ENCODE peak calls at places on chromosomes 16 and 17, in five cellular contexts. H, J, M, B and V are unnamed samples.

GRCh38 chr17:50257574-50258224 is 16.6 kb upstream of the TMEM92 start:
- DNase-seq in H (peak; percentile 70), J (peak; percentile 40), M (no peak), B (peak; percentile 41), V (no peak)

GRCh38 chr17:9228408-9229159 is 207.3 kb downstream of the NTN1 start:
- DNase-seq in H (peak; percentile 62), J (peak; percentile 51), M (no peak), B (no peak), V (no peak)

GRCh38 chr17:55795098-55795497 is 44.2 kb downstream of the PCTP start:
- DNase-seq in H (no peak), J (no peak), M (no peak), B (no peak), V (no peak)

GRCh38 chr16:55437627-55438026 is 41.4 kb upstream of the MMP2 start:
- DNase-seq in H (no peak), J (no peak), M (no peak), B (no peak), V (no peak)

GRCh38 chr16:15597135-15597534 is 45.8 kb downstream of the MARF1 start:
- DNase-seq in H (no peak), J (no peak), M (no peak), B (no peak), V (no peak)

GRCh38 chr16:70661534-70661917 is 15.2 kb downstream of the IL34 start:
- DNase-seq in H (no peak), J (no peak), M (peak; percentile 46), B (peak; percentile 44), V (no peak)

GRCh38 chr16:25014500-25015147 is 545 bp downstream of the ARHGAP17 start:
- DNase-seq in H (peak; percentile 52), J (peak; percentile 61), M (peak; percentile 86), B (peak; percentile 78), V (peak; percentile 56)

GRCh38 chr17:33396818-33397217 is 103.7 kb upstream of the ASIC2 start:
- DNase-seq in H (no peak), J (no peak), M (no peak), B (no peak), V (no peak)

GRCh38 chr16:88065747-88066142 is 114.5 kb downstream of the BANP start:
- DNase-seq in H (no peak), J (no peak), M (peak; percentile 45), B (no peak), V (peak; percentile 44)

GRCh38 chr17:82465023-82465603 is 6.6 kb downstream of the NARF start:
- DNase-seq in H (no peak), J (no peak), M (no peak), B (no peak), V (no peak)

GRCh38 chr17:655618-656017 is 59.0 kb downstream of the VPS53 start:
- DNase-seq in H (no peak), J (no peak), M (no peak), B (no peak), V (no peak)

GRCh38 chr16:28292731-28293588 is 635 bp downstream of the SBK1 start:
- DNase-seq in H (no peak), J (peak; percentile 73), M (peak; percentile 80), B (peak; percentile 74), V (no peak)

GRCh38 chr16:80924372-80924978 is 82.2 kb downstream of the CMC2 start:
- DNase-seq in H (no peak), J (peak; percentile 75), M (no peak), B (peak; percentile 61), V (peak; percentile 70)

GRCh38 chr17:75637143-75637538 is 3.9 kb downstream of the SMIM5 start:
- DNase-seq in H (peak; percentile 14), J (no peak), M (peak; percentile 57), B (no peak), V (no peak)

GRCh38 chr17:75639327-75639726 is 6.1 kb downstream of the SMIM5 start:
- DNase-seq in H (no peak), J (no peak), M (no peak), B (no peak), V (no peak)

GRCh38 chr17:75638893-75639292 is 5.7 kb downstream of the SMIM5 start:
- DNase-seq in H (no peak), J (no peak), M (peak; percentile 74), B (no peak), V (no peak)

GRCh38 chr17:75636381-75637142 is 3.3 kb downstream of the SMIM5 start:
- DNase-seq in H (no peak), J (no peak), M (peak; percentile 56), B (no peak), V (peak; percentile 17)

DNA sequence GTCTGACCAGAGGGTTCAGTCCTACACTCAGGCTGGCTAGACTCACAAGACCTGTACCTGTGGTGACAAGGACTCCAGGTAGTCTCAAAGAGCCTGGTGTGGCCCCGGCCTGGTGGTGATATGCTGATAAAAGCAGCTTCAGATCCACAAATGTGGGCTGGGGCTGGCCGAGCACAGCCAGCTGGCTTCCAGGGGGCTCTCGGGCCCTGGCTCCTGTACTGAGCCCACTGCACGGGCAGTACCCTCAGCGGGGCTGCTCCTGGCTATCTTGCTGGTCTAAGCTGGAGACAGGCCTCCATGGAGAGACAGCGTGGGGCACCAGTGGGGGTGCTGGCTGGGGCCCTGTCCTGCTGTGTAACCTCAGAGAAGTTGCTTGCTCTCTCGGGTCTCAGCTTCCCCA is 4.3 kb downstream of the SMIM5 start:
- DNase-seq in H (no peak), J (no peak), M (peak; percentile 52), B (peak; percentile 23), V (no peak)
- H3K27ac ChIP-seq in H (no peak overlapping the region), J (no peak overlapping the region), M (no peak overlapping the region), B (no peak overlapping the region), V (no peak overlapping the region)

DNA sequence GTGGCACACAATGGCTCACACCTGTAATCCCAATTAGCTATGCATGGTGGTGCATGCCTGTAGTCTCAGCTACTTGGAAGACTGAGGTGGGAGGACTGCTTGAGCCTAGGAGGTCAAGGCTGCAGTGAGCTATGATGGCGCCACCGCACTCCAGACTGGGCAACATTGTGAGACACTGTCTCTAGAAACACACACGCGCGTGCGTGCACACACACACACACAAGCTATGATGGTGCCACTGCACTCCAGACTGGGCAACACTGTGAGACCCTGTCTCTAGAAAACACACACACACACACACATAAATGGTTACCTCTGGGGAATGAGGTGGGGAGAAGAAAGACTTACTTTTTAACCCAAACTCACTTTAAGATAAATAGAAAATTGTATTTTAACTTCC is 16.4 kb downstream of the FBXL20 start:
- DNase-seq in H (no peak), J (no peak), M (no peak), B (no peak), V (no peak)
- TF ChIP-seq CTCF in H (no peak), J (no peak), M (no peak), B (no peak), V (no peak)

GRCh38 chr16:84018710-84019109 is 23.9 kb downstream of the SLC38A8 start:
- DNase-seq in H (no peak), J (no peak), M (no peak), B (no peak), V (no peak)
- H3K9me3 ChIP-seq in H (no peaks in the 10 kb centered on the region), J (no peaks in the 10 kb centered on the region), M (no peaks in the 10 kb centered on the region), B (no peaks in the 10 kb centered on the region), V (no peaks in the 10 kb centered on the region)

GRCh38 chr17:65268832-65269231 is 131.7 kb downstream of the RGS9 start:
- DNase-seq in H (no peak), J (no peak), M (no peak), B (no peak), V (no peak)
- H3K27ac ChIP-seq in H (no peak overlapping the region), J (no peak overlapping the region), M (no peak overlapping the region), B (peak overlapping the region; percentile 30), V (no peak overlapping the region)

GRCh38 chr16:85819245-85819644 is 19.8 kb downstream of the COX4I1 start:
- DNase-seq in H (peak; percentile 42), J (peak; percentile 89), M (no peak), B (peak; percentile 82), V (peak; percentile 83)
- TF ChIP-seq CTCF in H (peak; percentile 48), J (peak; percentile 67), M (peak; percentile 48), B (peak; percentile 75), V (peak; percentile 68)